ENCODE peak calls at places on chromosome 4, in six cellular contexts. One of them, this sample, is unnamed.

GRCh38 chr4:80201326-80202151 is 4.2 kb downstream of the PRDM8 start:
- DNase-seq in mesothelial cell of epicardium: no peak
- DNase-seq in KBM-7: peak
- DNase-seq in activated T-cell treated with anti-CD3 and anti-CD28 coated beads for 1 hour: peak
- DNase-seq in iPS-NIHi11: no peak
- DNase-seq in small intestine: no peak
- DNase-seq in this sample: peak

GRCh38 chr4:55468724-55469123 is 73.0 kb downstream of the TMEM165 start:
- DNase-seq in KBM-7: no peak
- DNase-seq in mesothelial cell of epicardium: no peak
- DNase-seq in iPS-NIHi11: no peak
- DNase-seq in activated T-cell treated with anti-CD3 and anti-CD28 coated beads for 1 hour: no peak
- DNase-seq in small intestine: no peak
- DNase-seq in this sample: no peak

GRCh38 chr4:6251365-6251764 is 18.3 kb upstream of the WFS1 start:
- DNase-seq in small intestine: no peak
- DNase-seq in activated T-cell treated with anti-CD3 and anti-CD28 coated beads for 1 hour: no peak
- DNase-seq in KBM-7: no peak
- DNase-seq in mesothelial cell of epicardium: no peak
- DNase-seq in iPS-NIHi11: no peak
- DNase-seq in this sample: no peak

GRCh38 chr4:110197421-110198398 is 705 bp downstream of the ELOVL6 start:
- DNase-seq in activated T-cell treated with anti-CD3 and anti-CD28 coated beads for 1 hour: peak
- DNase-seq in small intestine: peak
- DNase-seq in KBM-7: peak
- DNase-seq in mesothelial cell of epicardium: peak
- DNase-seq in iPS-NIHi11: peak
- DNase-seq in this sample: no peak

GRCh38 chr4:6732441-6733357 is 16.7 kb downstream of the BLOC1S4 start:
- DNase-seq in mesothelial cell of epicardium: no peak
- DNase-seq in KBM-7: no peak
- DNase-seq in activated T-cell treated with anti-CD3 and anti-CD28 coated beads for 1 hour: no peak
- DNase-seq in iPS-NIHi11: peak
- DNase-seq in small intestine: peak
- DNase-seq in this sample: no peak

GRCh38 chr4:180947421-180947820 is 1295.8 kb upstream of the TENM3 start:
- DNase-seq in KBM-7: no peak
- DNase-seq in iPS-NIHi11: no peak
- DNase-seq in activated T-cell treated with anti-CD3 and anti-CD28 coated beads for 1 hour: no peak
- DNase-seq in mesothelial cell of epicardium: no peak
- DNase-seq in small intestine: no peak
- DNase-seq in this sample: no peak

GRCh38 chr4:70943115-70943514 is 40.9 kb downstream of the MOB1B start:
- DNase-seq in KBM-7: peak
- DNase-seq in small intestine: no peak
- DNase-seq in iPS-NIHi11: no peak
- DNase-seq in mesothelial cell of epicardium: no peak
- DNase-seq in activated T-cell treated with anti-CD3 and anti-CD28 coated beads for 1 hour: no peak
- DNase-seq in this sample: no peak

GRCh38 chr4:53240573-53240972 is 125.3 kb downstream of the SCFD2 start:
- DNase-seq in iPS-NIHi11: no peak
- DNase-seq in activated T-cell treated with anti-CD3 and anti-CD28 coated beads for 1 hour: no peak
- DNase-seq in small intestine: no peak
- DNase-seq in mesothelial cell of epicardium: no peak
- DNase-seq in KBM-7: no peak
- DNase-seq in this sample: no peak

GRCh38 chr4:158208931-158209640 is 1.2 kb upstream of the TMEM144 start:
- DNase-seq in KBM-7: peak
- DNase-seq in activated T-cell treated with anti-CD3 and anti-CD28 coated beads for 1 hour: no peak
- DNase-seq in mesothelial cell of epicardium: no peak
- DNase-seq in iPS-NIHi11: no peak
- DNase-seq in small intestine: no peak
- DNase-seq in this sample: no peak

GRCh38 chr4:75370582-75370981 is 143.6 kb downstream of the RCHY1 start:
- DNase-seq in activated T-cell treated with anti-CD3 and anti-CD28 coated beads for 1 hour: no peak
- DNase-seq in small intestine: no peak
- DNase-seq in iPS-NIHi11: no peak
- DNase-seq in mesothelial cell of epicardium: no peak
- DNase-seq in KBM-7: no peak
- DNase-seq in this sample: no peak

GRCh38 chr4:41935652-41936021 is 408 bp downstream of the TMEM33 start:
- DNase-seq in small intestine: no peak
- DNase-seq in activated T-cell treated with anti-CD3 and anti-CD28 coated beads for 1 hour: no peak
- DNase-seq in mesothelial cell of epicardium: no peak
- DNase-seq in iPS-NIHi11: no peak
- DNase-seq in KBM-7: no peak
- DNase-seq in this sample: no peak

GRCh38 chr4:40375620-40376019 is 40.5 kb downstream of the CHRNA9 start:
- DNase-seq in iPS-NIHi11: no peak
- DNase-seq in KBM-7: no peak
- DNase-seq in mesothelial cell of epicardium: no peak
- DNase-seq in small intestine: no peak
- DNase-seq in activated T-cell treated with anti-CD3 and anti-CD28 coated beads for 1 hour: no peak
- DNase-seq in this sample: no peak

GRCh38 chr4:89489338-89489771 is 181.8 kb upstream of the GPRIN3 start:
- DNase-seq in small intestine: no peak
- DNase-seq in activated T-cell treated with anti-CD3 and anti-CD28 coated beads for 1 hour: no peak
- DNase-seq in iPS-NIHi11: peak
- DNase-seq in mesothelial cell of epicardium: no peak
- DNase-seq in KBM-7: no peak
- DNase-seq in this sample: no peak

GRCh38 chr4:146814736-146815135 is 130.9 kb downstream of the TTC29 start:
- DNase-seq in activated T-cell treated with anti-CD3 and anti-CD28 coated beads for 1 hour: no peak
- DNase-seq in KBM-7: no peak
- DNase-seq in mesothelial cell of epicardium: no peak
- DNase-seq in iPS-NIHi11: no peak
- DNase-seq in small intestine: no peak
- DNase-seq in this sample: no peak

GRCh38 chr4:101122019-101122418 is 225.3 kb downstream of the PPP3CA start:
- DNase-seq in KBM-7: no peak
- DNase-seq in iPS-NIHi11: no peak
- DNase-seq in small intestine: no peak
- DNase-seq in mesothelial cell of epicardium: no peak
- DNase-seq in activated T-cell treated with anti-CD3 and anti-CD28 coated beads for 1 hour: no peak
- DNase-seq in this sample: no peak

GRCh38 chr4:153257966-153258365 is 53.7 kb downstream of the TRIM2 start:
- DNase-seq in mesothelial cell of epicardium: no peak
- DNase-seq in iPS-NIHi11: peak
- DNase-seq in KBM-7: no peak
- DNase-seq in small intestine: no peak
- DNase-seq in activated T-cell treated with anti-CD3 and anti-CD28 coated beads for 1 hour: no peak
- DNase-seq in this sample: no peak

GRCh38 chr4:17667653-17668201 is 53.3 kb downstream of the MED28 start:
- DNase-seq in KBM-7: no peak
- DNase-seq in iPS-NIHi11: no peak
- DNase-seq in activated T-cell treated with anti-CD3 and anti-CD28 coated beads for 1 hour: no peak
- DNase-seq in mesothelial cell of epicardium: no peak
- DNase-seq in small intestine: no peak
- DNase-seq in this sample: no peak

This sample was measured in T-helper 17 cell.